ENCODE peak calls at places on chromosome 12, in six cellular contexts. B, I, P, Q, E and T are unnamed samples.

GRCh38 chr12:112183591-112184021 is 58.2 kb downstream of the TRAFD1 start:
- DNase-seq in I (no peak), Q (no peak), B (no peak), E (no peak), P (no peak), T (no peak)

GRCh38 chr12:42695490-42695995 is 106.0 kb upstream of the PRICKLE1 start:
- DNase-seq in B (peak), I (peak), P (no peak), E (no peak), Q (no peak), T (no peak)

GRCh38 chr12:13864081-13864673 is 117.2 kb downstream of the GRIN2B start:
- DNase-seq in E (peak), B (peak), P (peak), Q (peak), I (peak), T (peak)

GRCh38 chr12:62158416-62159360 is 101.5 kb upstream of the USP15 start:
- DNase-seq in I (no peak), P (no peak), E (no peak), B (no peak), Q (no peak), T (no peak)

GRCh38 chr12:104121001-104121400 is 17.0 kb downstream of the NFYB start:
- DNase-seq in E (no peak), B (no peak), P (peak), I (no peak), Q (no peak), T (peak)

GRCh38 chr12:1529862-1530591 is 64.4 kb downstream of the FBXL14 start:
- DNase-seq in P (no peak), B (no peak), Q (no peak), I (peak), E (no peak), T (no peak)

GRCh38 chr12:131437706-131438210 is 273.1 kb upstream of the SFSWAP start:
- DNase-seq in E (no peak), B (no peak), P (no peak), I (no peak), Q (no peak), T (no peak)

GRCh38 chr12:5260591-5261086 is 171.3 kb upstream of the NTF3 start:
- DNase-seq in P (no peak), Q (no peak), I (no peak), B (no peak), E (no peak), T (no peak)

GRCh38 chr12:39236994-39237393 is 205.9 kb downstream of the KIF21A start:
- DNase-seq in P (no peak), Q (no peak), I (no peak), E (no peak), B (no peak), T (peak)

GRCh38 chr12:25497021-25497420 is 56.1 kb downstream of the LMNTD1 start:
- DNase-seq in Q (no peak), I (peak), E (no peak), P (no peak), B (no peak), T (no peak)

GRCh38 chr12:125129592-125130255 is 64.5 kb downstream of the AACS start:
- DNase-seq in E (no peak), P (no peak), B (no peak), Q (no peak), I (no peak), T (no peak)

GRCh38 chr12:52672321-52672933 is 7.8 kb downstream of the KRT1 start:
- DNase-seq in E (peak), P (no peak), I (no peak), Q (no peak), B (peak), T (no peak)

GRCh38 chr12:86015026-86015425 is 140.9 kb downstream of the NTS start:
- DNase-seq in B (no peak), I (no peak), P (no peak), Q (no peak), E (no peak), T (no peak)
- TF ChIP-seq POLR2A in B (no peak), I (no peak), P (no peak), Q (no peak), E (no peak), T (no peak)

GRCh38 chr12:118103601-118104382 is at the start of gene VSIG10:
- DNase-seq in I (peak), B (peak), Q (peak), P (peak), E (no peak), T (peak)

GRCh38 chr12:118107694-118108093 is 3.9 kb upstream of the VSIG10 start:
- DNase-seq in E (no peak), P (no peak), B (peak), I (no peak), Q (no peak), T (no peak)

GRCh38 chr12:118103231-118103600 is 595 bp downstream of the VSIG10 start:
- DNase-seq in E (no peak), Q (peak), B (no peak), I (no peak), P (peak), T (peak)

GRCh38 chr12:118107026-118107425 is 3.2 kb upstream of the VSIG10 start:
- DNase-seq in P (no peak), B (peak), E (no peak), I (no peak), Q (no peak), T (no peak)

DNA sequence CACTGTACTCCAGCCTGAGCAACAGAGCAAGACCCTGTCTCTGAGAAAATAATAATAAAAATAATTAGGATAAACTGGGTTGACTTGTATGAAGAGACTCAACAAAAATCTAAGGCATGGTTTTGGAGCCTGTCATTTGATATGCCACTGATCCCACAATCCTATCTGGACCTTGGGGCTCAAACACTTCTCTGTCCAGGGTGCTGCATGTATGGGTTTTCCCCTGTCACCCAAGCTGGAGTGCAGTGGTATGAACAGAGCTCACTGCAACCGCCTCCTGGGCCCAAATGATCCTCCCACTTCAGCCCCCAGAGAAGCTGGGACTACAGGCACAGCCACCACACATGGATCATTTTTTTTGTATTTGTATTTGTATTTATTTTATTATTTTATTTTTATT is 5.3 kb upstream of the VSIG10 start:
- DNase-seq in E (no peak), B (no peak), Q (no peak), P (peak), I (no peak), T (no peak)
- H3K9ac ChIP-seq in E (no peak), B (no peak), Q (no peak), P (no peak), I (no peak), T (no peak)

GRCh38 chr12:6276936-6277615 is 33.4 kb upstream of the PLEKHG6 start:
- DNase-seq in I (no peak), P (no peak), Q (no peak), E (no peak), B (no peak), T (peak)

GRCh38 chr12:6279631-6280030 is 30.9 kb upstream of the PLEKHG6 start:
- DNase-seq in I (no peak), Q (no peak), P (no peak), E (no peak), B (no peak), T (no peak)

GRCh38 chr12:6279256-6279628 is 31.2 kb upstream of the PLEKHG6 start:
- DNase-seq in I (no peak), B (no peak), P (no peak), Q (no peak), E (no peak), T (no peak)

GRCh38 chr12:6278439-6279255 is 31.8 kb upstream of the PLEKHG6 start:
- DNase-seq in B (peak), Q (peak), E (no peak), I (peak), P (peak), T (peak)

DNA sequence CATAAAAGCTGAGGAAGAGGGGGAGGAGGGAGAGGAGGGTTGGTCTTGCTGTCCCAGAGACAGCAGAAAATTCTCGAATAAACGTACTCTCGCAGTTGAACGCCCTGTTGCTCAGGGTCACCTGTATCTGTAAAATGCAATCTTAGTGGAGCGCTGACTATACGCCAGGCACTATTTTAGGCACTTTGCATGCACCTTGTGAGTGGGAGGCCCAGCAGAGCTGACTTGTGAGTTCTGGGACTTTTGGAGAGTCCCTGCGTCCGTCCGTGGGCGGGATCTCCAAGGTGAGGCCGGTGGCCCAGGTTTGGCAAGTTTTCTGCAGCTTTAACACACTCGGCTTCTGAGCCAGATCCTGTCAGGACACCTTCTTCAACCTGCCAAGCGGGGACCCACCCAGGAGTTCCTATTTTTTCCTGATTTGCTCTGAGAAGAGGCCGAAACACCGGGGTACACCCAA is 32.5 kb upstream of the PLEKHG6 start:
- DNase-seq in I (no peak), E (no peak), P (no peak), Q (no peak), B (no peak), T (no peak)
- H3K4me3 ChIP-seq in I (peak), E (peak), P (peak), Q (peak), B (peak), T (no peak)

GRCh38 chr12:108731105-108731865 is at the start of gene CORO1C:
- DNase-seq in I (peak), B (peak), E (peak), Q (peak), P (peak), T (peak)
- TF ChIP-seq POLR2A in I (peak), B (peak), E (peak), Q (peak), P (peak), T (peak)

GRCh38 chr12:51484119-51484518 is 59.5 kb downstream of the SLC4A8 start:
- DNase-seq in I (no peak), B (no peak), E (no peak), P (no peak), Q (no peak), T (no peak)

GRCh38 chr12:51480978-51481377 is 56.3 kb downstream of the SLC4A8 start:
- DNase-seq in Q (no peak), E (no peak), P (no peak), I (no peak), B (no peak), T (no peak)

GRCh38 chr12:51488281-51488680 is 63.6 kb downstream of the SLC4A8 start:
- DNase-seq in I (no peak), P (peak), E (no peak), B (no peak), Q (no peak), T (no peak)

DNA sequence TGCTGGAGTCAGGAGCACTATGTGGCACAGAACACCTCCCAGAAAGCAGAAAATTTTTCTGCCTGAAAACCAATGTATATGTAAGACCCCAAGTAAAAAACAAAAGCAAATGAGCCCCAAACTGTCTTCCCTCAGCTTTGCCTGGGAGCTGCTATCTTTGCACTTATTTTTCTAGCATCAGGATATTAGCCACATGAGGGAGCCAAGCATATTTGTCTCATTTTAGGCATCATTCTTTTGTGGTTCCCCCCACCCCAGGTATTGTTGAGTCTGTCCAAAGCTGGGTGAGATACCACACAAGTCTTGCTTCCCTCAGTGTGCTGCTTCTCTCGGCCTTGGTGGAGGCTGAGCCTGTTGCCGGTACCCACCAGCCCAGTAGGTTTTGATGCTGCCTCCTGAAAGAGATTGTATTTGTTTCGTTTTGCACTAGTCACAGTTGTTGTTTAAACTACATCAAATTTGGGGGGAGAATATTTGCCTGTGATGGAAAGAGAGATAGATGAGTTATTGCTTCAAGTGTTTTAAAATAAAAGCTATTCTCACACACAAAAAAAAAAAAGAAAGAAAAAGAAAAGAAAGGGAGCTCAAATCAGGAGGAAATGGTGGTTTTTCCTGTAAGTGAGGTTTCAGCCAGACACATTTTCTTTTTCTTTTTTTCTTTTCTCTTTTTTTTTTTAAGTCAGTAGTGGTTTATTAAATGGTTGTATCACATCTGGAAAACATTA is 58.3 kb downstream of the SLC4A8 start:
- DNase-seq in E (no peak), B (no peak), Q (no peak), I (no peak), P (no peak), T (peak)
- H3K9ac ChIP-seq in E (no peak), B (no peak), Q (no peak), I (no peak), P (no peak), T (peak)

GRCh38 chr12:116123511-116124258 is 153.8 kb downstream of the MED13L start:
- DNase-seq in B (no peak), P (peak), E (no peak), Q (no peak), I (peak), T (peak)
- H3K4me3 ChIP-seq in B (no peak), P (peak), E (no peak), Q (no peak), I (peak), T (peak)

GRCh38 chr12:9115731-9116689 is at the start of gene A2M:
- DNase-seq in E (no peak), Q (no peak), P (no peak), I (no peak), B (peak), T (peak)
- TF ChIP-seq POLR2A in E (no peak), Q (no peak), P (no peak), I (no peak), B (peak), T (no peak)

GRCh38 chr12:46442239-46442638 is 69.7 kb upstream of the SLC38A2 start:
- DNase-seq in P (peak), Q (no peak), I (no peak), E (no peak), B (no peak), T (peak)
- H3K9ac ChIP-seq in P (peak), Q (no peak), I (no peak), E (peak), B (no peak), T (peak)

GRCh38 chr12:109951751-109952150 is 44.4 kb downstream of the GIT2 start:
- DNase-seq in Q (no peak), E (peak), P (peak), B (no peak), I (no peak), T (no peak)
- H3K4me3 ChIP-seq in Q (no peak), E (no peak), P (no peak), B (no peak), I (no peak), T (no peak)